ENCODE peak calls at places on chromosomes 12 and 14, in seven cellular contexts. G is heart left ventricle, S is IMR-90, H is NB4, Y is vagina, T is tibial nerve, K is H54. V is an unnamed sample.

GRCh38 chr12:85155791-85156190 is 119.6 kb downstream of the LRRIQ1 start:
- DNase-seq in G (no peak), S (no peak), H (peak), Y (no peak), T (no peak), K (no peak), V (no peak)

GRCh38 chr14:23177181-23177580 is 6.3 kb downstream of the SLC7A8 start:
- DNase-seq in G (no peak), S (no peak), H (no peak), Y (no peak), T (no peak), K (no peak), V (no peak)

GRCh38 chr14:31994391-31995033 is 82.6 kb upstream of the ARHGAP5 start:
- DNase-seq in G (no peak), S (no peak), H (no peak), Y (no peak), T (no peak), K (no peak), V (no peak)

GRCh38 chr14:93115920-93116675 is at the start of gene ITPK1:
- DNase-seq in G (peak), S (peak), H (peak), Y (no peak), T (peak), K (peak), V (peak)

GRCh38 chr12:109944975-109945374 is 44.9 kb downstream of the TCHP start:
- DNase-seq in G (peak), S (peak), H (no peak), Y (no peak), T (no peak), K (no peak), V (no peak)

GRCh38 chr12:10069099-10069498 is 29.7 kb downstream of the CLEC1A start:
- DNase-seq in G (no peak), S (peak), H (peak), Y (no peak), T (no peak), K (no peak), V (no peak)

GRCh38 chr12:120366341-120366705 is 2.6 kb downstream of the MSI1 start:
- DNase-seq in G (no peak), S (no peak), H (no peak), Y (no peak), T (no peak), K (no peak), V (no peak)

GRCh38 chr14:76961631-76962302 is 66.7 kb downstream of the IRF2BPL start:
- DNase-seq in G (peak), S (peak), H (peak), Y (no peak), T (peak), K (peak), V (peak)

GRCh38 chr12:91109148-91109564 is 2.1 kb downstream of the LUM start:
- DNase-seq in G (peak), S (peak), H (peak), Y (no peak), T (peak), K (no peak), V (no peak)

GRCh38 chr12:46839232-46839631 is 13.4 kb upstream of the SLC38A4 start:
- DNase-seq in G (no peak), S (peak), H (no peak), Y (no peak), T (no peak), K (no peak), V (no peak)

GRCh38 chr12:106290666-106291065 is 11.9 kb upstream of the TCP11L2 start:
- DNase-seq in G (no peak), S (no peak), H (no peak), Y (no peak), T (no peak), K (no peak), V (no peak)

GRCh38 chr12:107317751-107318553 is 224.6 kb upstream of the CRY1 start:
- DNase-seq in G (peak), S (peak), H (peak), Y (no peak), T (peak), K (peak), V (peak)

GRCh38 chr14:91220581-91221000 is 23.9 kb downstream of the GPR68 start:
- DNase-seq in G (no peak), S (no peak), H (no peak), Y (no peak), T (no peak), K (no peak), V (no peak)

GRCh38 chr12:122646568-122647220 is 56.5 kb downstream of the HCAR2 start:
- DNase-seq in G (no peak), S (peak), H (peak), Y (no peak), T (peak), K (peak), V (no peak)

GRCh38 chr14:29410581-29410980 is 517.1 kb downstream of the PRKD1 start:
- DNase-seq in G (no peak), S (no peak), H (no peak), Y (no peak), T (no peak), K (no peak), V (no peak)

GRCh38 chr14:92348154-92348553 is 25.2 kb downstream of the SLC24A4 start:
- DNase-seq in G (no peak), S (no peak), H (no peak), Y (no peak), T (no peak), K (no peak), V (no peak)

GRCh38 chr12:94941440-94941862 is 62.0 kb downstream of the NDUFA12 start:
- DNase-seq in G (peak), S (peak), H (no peak), Y (no peak), T (peak), K (peak), V (no peak)

GRCh38 chr14:55850803-55851202 is 267.4 kb upstream of the PELI2 start:
- DNase-seq in G (no peak), S (peak), H (no peak), Y (no peak), T (no peak), K (no peak), V (no peak)

GRCh38 chr14:79543966-79544365 is 667.3 kb downstream of the DIO2 start:
- DNase-seq in G (no peak), S (peak), H (peak), Y (no peak), T (no peak), K (peak), V (no peak)

GRCh38 chr14:91270619-91271018 is 26.1 kb upstream of the GPR68 start:
- DNase-seq in G (no peak), S (no peak), H (no peak), Y (no peak), T (no peak), K (no peak), V (no peak)

GRCh38 chr12:123720141-123720814 is 8.1 kb downstream of the ATP6V0A2 start:
- DNase-seq in G (no peak), S (no peak), H (no peak), Y (no peak), T (no peak), K (no peak), V (no peak)

DNA sequence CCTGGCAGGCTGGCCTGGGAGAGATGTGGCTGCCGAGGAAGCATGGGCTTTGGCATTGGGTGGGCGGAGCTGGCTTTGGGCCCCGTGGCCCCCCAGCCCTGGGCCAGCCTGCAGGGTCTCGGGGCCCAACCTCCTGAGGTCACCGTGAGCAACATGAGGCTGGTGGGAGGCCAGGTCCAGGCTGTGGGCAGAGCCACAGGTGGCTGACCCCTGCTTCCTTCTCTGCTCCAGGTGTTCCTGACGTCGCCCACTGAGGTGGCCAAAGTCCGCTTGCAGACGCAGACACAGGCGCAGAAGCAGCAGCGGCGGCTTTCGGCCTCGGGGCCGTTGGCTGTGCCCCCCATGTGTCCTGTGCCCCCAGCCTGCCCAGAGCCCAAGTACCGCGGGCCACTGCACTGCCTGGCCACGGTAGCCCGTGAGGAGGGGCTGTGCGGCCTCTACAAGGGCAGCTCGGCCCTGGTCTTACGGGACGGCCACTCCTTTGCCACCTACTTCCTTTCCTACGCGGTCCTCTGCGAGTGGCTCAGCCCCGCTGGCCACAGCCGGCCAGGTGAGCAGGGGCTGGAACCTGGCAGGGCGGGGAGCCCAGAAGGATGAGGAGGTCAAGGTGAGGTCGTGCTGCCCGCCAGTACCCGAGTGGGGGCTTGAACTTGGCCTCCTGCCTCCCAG is 5.5 kb downstream of the SLC25A47 start:
- DNase-seq in G (no peak), S (no peak), H (no peak), Y (no peak), T (no peak), K (no peak), V (no peak)
- TF ChIP-seq POLR2A in G (no peak), S (no peak), H (no peak), Y (no peak), T (no peak), K (no peak), V (no peak)

DNA sequence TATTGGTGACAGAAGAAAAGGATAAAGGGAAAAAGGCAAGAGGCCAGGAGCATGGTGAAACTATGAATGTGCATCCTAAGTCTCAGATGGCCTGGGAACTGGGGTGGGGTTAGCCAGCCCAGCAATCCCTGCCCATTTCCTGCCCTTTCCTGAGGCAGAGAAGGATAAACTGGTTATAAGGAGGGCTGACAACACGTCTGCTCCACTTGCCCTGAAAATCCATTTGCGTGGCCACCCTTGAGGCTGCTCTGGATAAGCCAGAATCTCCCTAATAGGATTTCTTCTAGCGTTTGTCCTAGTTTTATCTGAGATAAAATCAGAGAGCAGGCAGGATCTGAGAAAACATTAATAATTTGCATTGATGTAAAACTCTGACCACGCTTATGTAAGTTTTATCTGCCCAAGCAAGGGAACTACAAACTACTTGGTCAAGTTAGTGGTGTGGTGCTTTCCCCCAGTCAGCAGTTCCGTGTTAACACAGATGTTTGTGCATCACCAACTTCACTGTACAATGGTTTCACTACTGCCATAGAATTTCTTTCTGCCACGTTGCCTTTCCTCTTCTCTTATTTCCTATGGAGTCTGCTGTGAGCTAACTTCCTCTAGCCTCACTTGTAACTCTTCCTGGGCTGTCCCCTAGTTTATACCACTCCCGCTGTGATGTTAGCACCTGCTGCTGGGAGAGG is 392.7 kb downstream of the RPS29 start:
- DNase-seq in G (no peak), S (no peak), H (no peak), Y (no peak), T (no peak), K (no peak), V (no peak)
- TF ChIP-seq POLR2A in G (no peak), S (no peak), H (no peak), Y (no peak), T (no peak), K (no peak), V (no peak)

DNA sequence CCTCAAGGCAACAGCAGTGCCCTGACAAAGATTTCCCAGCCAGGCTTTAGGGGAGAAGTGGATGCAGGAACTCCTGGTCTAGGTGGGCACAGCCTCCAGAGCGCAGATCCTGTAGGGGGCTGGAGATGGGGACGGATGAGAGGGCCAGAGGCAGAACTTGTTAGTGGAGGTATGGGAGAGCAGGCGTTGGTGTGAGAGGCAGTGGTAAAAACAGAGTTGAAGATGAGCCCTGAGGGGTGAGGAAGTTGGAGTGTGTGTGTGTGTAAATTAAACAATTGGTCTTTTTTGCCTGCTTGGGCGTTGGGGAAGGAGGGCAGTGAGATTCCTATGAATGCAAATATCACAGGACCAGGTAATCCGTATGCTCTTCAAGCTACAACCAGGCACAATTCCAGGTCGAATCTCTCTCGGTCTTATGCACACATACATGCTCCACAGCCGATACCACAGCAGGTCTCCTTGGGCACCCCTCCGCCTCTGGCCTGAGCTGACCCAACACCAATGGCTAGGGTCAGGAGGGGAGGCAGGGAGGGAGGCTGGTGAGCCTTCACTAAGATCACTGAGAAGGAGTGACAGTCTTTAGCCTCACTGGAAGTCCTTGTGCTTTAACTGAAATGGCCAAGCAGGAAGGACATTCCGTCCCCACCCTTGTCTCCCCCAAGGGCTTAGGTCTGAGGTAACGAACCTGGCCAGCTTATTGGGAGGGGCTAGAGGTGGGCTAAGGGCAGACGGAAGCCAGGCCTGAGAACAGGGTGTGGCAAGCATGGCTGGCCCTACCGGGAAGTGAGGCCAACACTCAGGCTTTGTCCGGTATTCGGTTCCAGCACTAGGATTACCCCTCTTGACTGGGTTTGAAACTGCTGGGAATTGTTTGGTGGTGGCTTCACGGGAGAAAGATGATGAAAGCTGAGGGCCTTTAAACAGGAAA is 1.5 kb upstream of the KRT7 start:
- DNase-seq in G (no peak), S (no peak), H (no peak), Y (no peak), T (no peak), K (no peak), V (peak)
- TF ChIP-seq POLR2A in G (no peak), S (no peak), H (no peak), Y (no peak), T (no peak), K (peak), V (no peak)

GRCh38 chr14:102930138-102930752 is 7.8 kb downstream of the AMN start:
- DNase-seq in G (no peak), S (no peak), H (no peak), Y (no peak), T (no peak), K (no peak), V (no peak)

GRCh38 chr14:102927878-102928411 is 5.5 kb downstream of the AMN start:
- DNase-seq in G (no peak), S (no peak), H (peak), Y (no peak), T (no peak), K (no peak), V (no peak)

GRCh38 chr14:102927346-102927877 is 4.9 kb downstream of the AMN start:
- DNase-seq in G (no peak), S (no peak), H (no peak), Y (no peak), T (no peak), K (no peak), V (no peak)

GRCh38 chr14:102929349-102930137 is 7.1 kb downstream of the AMN start:
- DNase-seq in G (no peak), S (no peak), H (no peak), Y (no peak), T (no peak), K (no peak), V (no peak)

DNA sequence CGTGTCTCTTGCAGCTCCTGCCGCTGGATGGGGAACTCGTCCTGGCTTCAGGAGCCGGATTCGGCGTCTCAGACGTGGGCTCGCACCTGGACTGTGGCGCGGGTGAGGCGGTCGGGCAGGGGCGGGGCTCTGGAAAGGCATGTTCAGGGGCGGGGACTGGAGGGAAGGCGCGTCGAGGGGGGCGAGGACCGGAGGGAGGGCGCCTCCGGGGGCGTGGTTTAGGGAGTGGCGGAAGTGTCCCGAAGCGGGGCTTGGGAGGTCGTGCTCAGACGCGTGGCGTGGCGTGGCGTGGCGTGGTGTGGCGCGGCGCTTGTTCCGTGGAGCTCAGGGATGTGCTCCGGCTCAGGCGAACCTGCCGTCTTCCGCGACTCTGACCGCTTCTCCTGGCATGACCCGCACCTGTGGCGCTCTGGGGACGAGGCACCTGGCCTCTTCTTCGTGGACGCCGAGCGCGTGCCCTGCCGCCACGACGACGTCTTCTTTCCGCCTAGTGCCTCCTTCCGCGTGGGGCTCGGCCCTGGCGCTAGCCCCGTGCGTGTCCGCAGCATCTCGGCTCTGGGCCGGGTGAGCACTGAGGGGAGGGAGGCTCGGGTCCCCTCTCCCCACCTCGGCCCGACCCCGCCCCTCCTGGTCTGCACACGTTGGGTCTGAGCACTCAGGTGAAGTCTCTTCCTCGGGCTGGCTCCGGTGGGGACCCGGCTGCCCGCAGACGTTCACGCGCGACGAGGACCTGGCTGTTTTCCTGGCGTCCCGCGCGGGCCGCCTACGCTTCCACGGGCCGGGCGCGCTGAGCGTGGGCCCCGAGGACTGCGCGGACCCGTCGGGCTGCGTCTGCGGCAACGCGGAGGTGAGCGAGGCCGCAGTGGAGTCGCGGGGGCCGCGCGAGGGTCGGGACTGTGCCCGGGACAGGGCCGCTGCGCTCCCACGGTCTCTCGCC is 6.2 kb downstream of the AMN start:
- DNase-seq in G (peak), S (peak), H (peak), Y (no peak), T (peak), K (no peak), V (peak)
- TF ChIP-seq POLR2A in G (no peak), S (no peak), H (peak), Y (no peak), T (no peak), K (no peak), V (no peak)

GRCh38 chr12:118651487-118651886 is 275.1 kb downstream of the SUDS3 start:
- DNase-seq in G (no peak), S (no peak), H (no peak), Y (no peak), T (no peak), K (no peak), V (no peak)

GRCh38 chr12:118649765-118650585 is 273.6 kb downstream of the SUDS3 start:
- DNase-seq in G (no peak), S (no peak), H (no peak), Y (no peak), T (no peak), K (no peak), V (no peak)

GRCh38 chr12:118650586-118650960 is 274.2 kb downstream of the SUDS3 start:
- DNase-seq in G (no peak), S (no peak), H (peak), Y (no peak), T (no peak), K (peak), V (no peak)

GRCh38 chr12:118655588-118655987 is 279.2 kb downstream of the SUDS3 start:
- DNase-seq in G (no peak), S (no peak), H (no peak), Y (no peak), T (no peak), K (no peak), V (no peak)
- TF ChIP-seq POLR2A in G (no peak), S (no peak), H (no peak), Y (no peak), T (no peak), K (no peak), V (no peak)

GRCh38 chr12:67709367-67709954 is 60.9 kb downstream of the DYRK2 start:
- DNase-seq in G (peak), S (no peak), H (no peak), Y (no peak), T (no peak), K (no peak), V (no peak)

GRCh38 chr12:67705394-67706370 is 57.1 kb downstream of the DYRK2 start:
- DNase-seq in G (peak), S (peak), H (no peak), Y (no peak), T (no peak), K (no peak), V (no peak)

GRCh38 chr12:67714648-67715047 is 66.1 kb downstream of the DYRK2 start:
- DNase-seq in G (no peak), S (peak), H (no peak), Y (no peak), T (no peak), K (no peak), V (no peak)

GRCh38 chr12:67710582-67710981 is 62.0 kb downstream of the DYRK2 start:
- DNase-seq in G (no peak), S (peak), H (peak), Y (no peak), T (no peak), K (peak), V (no peak)
- TF ChIP-seq POLR2A in G (no peak), S (no peak), H (no peak), Y (no peak), T (no peak), K (no peak), V (no peak)

GRCh38 chr14:105021656-105022275 is 883 bp upstream of the CDCA4 start:
- DNase-seq in G (no peak), S (peak), H (peak), Y (no peak), T (no peak), K (no peak), V (peak)
- TF ChIP-seq POLR2A in G (no peak), S (no peak), H (no peak), Y (no peak), T (no peak), K (no peak), V (no peak)

GRCh38 chr12:102029148-102029547 is 32.6 kb downstream of the WASHC3 start:
- DNase-seq in G (no peak), S (no peak), H (no peak), Y (no peak), T (no peak), K (no peak), V (no peak)
- TF ChIP-seq POLR2A in G (no peak), S (no peak), H (no peak), Y (no peak), T (no peak), K (no peak), V (no peak)

V was measured in spleen.